ENCODE peak calls at places on chromosome 2, in six cellular contexts. W is Calu3, C is ovary, D is omental fat pad, F is cardiac fibroblast, J is GM10248. S is an unnamed sample.

GRCh38 chr2:10548626-10549025 is 100.5 kb upstream of the ODC1 start:
- DNase-seq in W (no peak), D (no peak), F (peak), J (no peak), C (no peak), S (no peak)

GRCh38 chr2:190137561-190137960 is 75.0 kb upstream of the MSTN start:
- DNase-seq in W (no peak), F (no peak), D (no peak), J (no peak), C (no peak), S (no peak)

GRCh38 chr2:10487144-10488104 is 39.3 kb upstream of the ODC1 start:
- DNase-seq in J (no peak), D (no peak), C (no peak), F (peak), W (peak), S (no peak)

GRCh38 chr2:15715596-15715995 is 123.9 kb downstream of the DDX1 start:
- DNase-seq in C (no peak), D (no peak), W (no peak), F (no peak), J (no peak), S (no peak)

GRCh38 chr2:23019476-23019875 is 365.5 kb upstream of the KLHL29 start:
- DNase-seq in J (no peak), F (no peak), D (no peak), W (no peak), C (no peak), S (no peak)

GRCh38 chr2:54551123-54551756 is 95.1 kb downstream of the SPTBN1 start:
- DNase-seq in D (no peak), C (no peak), J (no peak), F (no peak), W (no peak), S (no peak)

GRCh38 chr2:63544017-63544627 is 44.2 kb downstream of the WDPCP start:
- DNase-seq in C (no peak), W (no peak), D (no peak), J (peak), F (peak), S (no peak)

GRCh38 chr2:66364495-66364992 is 70.4 kb upstream of the MEIS1 start:
- DNase-seq in C (no peak), W (peak), D (no peak), J (no peak), F (peak), S (no peak)

GRCh38 chr2:104523921-104524320 is 330.0 kb upstream of the POU3F3 start:
- DNase-seq in J (no peak), F (no peak), D (no peak), W (no peak), C (no peak), S (no peak)

GRCh38 chr2:132496566-132496965 is 80.0 kb downstream of the GPR39 start:
- DNase-seq in J (no peak), W (no peak), F (no peak), D (no peak), C (no peak), S (no peak)

GRCh38 chr2:129877795-129878775 is 101.4 kb upstream of the RAB6C start:
- DNase-seq in F (no peak), J (peak), D (no peak), C (peak), W (no peak), S (no peak)

GRCh38 chr2:234950730-234951385 is 959 bp upstream of the SH3BP4 start:
- DNase-seq in J (no peak), D (no peak), F (peak), W (no peak), C (peak), S (no peak)

GRCh38 chr2:236172238-236172865 is 4.2 kb upstream of the GBX2 start:
- DNase-seq in J (no peak), C (no peak), F (no peak), W (no peak), D (no peak), S (no peak)

GRCh38 chr2:23905155-23905554 is 21.8 kb downstream of the ATAD2B start:
- DNase-seq in C (no peak), F (peak), J (no peak), W (no peak), D (no peak), S (no peak)

GRCh38 chr2:46996300-46996843 is 80.8 kb upstream of the MCFD2 start:
- DNase-seq in C (no peak), J (no peak), W (no peak), D (no peak), F (no peak), S (no peak)

DNA sequence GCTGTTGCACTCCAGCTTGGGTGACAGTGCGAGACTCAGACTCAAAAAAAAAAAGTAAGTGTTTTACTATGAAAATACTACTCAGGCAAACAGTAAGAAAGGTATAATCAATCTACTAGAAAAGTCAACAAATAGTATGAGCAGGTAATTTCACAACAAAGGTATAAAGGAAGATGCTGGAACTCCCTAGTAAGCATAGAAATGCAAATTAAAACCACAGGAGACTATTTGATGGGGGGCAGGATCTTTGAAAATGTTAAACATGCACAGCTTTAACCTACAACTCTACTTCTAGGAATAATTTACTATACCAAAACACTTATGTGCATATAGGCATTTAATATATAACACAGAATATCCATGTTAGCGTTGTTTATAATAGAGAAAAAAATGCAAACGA is 24.3 kb upstream of the TNFAIP6 start:
- DNase-seq in D (no peak), W (no peak), F (no peak), J (no peak), C (no peak), S (no peak)
- TF ChIP-seq CTCF in D (no peak), W (no peak), F (no peak), J (no peak), C (no peak), S (no peak)

GRCh38 chr2:207206001-207206400 is 40.3 kb upstream of the KLF7 start:
- DNase-seq in J (no peak), W (no peak), D (no peak), F (no peak), C (no peak), S (no peak)
- TF ChIP-seq CTCF in J (no peak), W (no peak), D (no peak), F (no peak), C (no peak), S (no peak)

GRCh38 chr2:239106314-239106908 is 258.5 kb downstream of the TWIST2 start:
- DNase-seq in J (peak), D (no peak), F (peak), C (no peak), W (peak), S (peak)
- TF ChIP-seq CTCF in J (peak), D (no peak), F (peak), C (no peak), W (peak), S (peak)

GRCh38 chr2:12558519-12558918 is 158.2 kb upstream of the TRIB2 start:
- DNase-seq in J (no peak), C (no peak), D (no peak), F (no peak), W (no peak), S (no peak)
- TF ChIP-seq CTCF in J (no peak), C (no peak), D (no peak), F (no peak), W (no peak), S (no peak)

GRCh38 chr2:112685167-112685884 is 35.5 kb upstream of the NT5DC4 start:
- DNase-seq in F (no peak), J (no peak), D (no peak), W (no peak), C (no peak), S (no peak)
- TF ChIP-seq CTCF in F (peak), J (no peak), D (no peak), W (no peak), C (no peak), S (peak)

GRCh38 chr2:160022162-160022561 is 40.3 kb downstream of the PLA2R1 start:
- DNase-seq in D (no peak), C (no peak), W (no peak), J (no peak), F (peak), S (no peak)
- TF ChIP-seq CTCF in D (no peak), C (no peak), W (no peak), J (no peak), F (peak), S (no peak)

GRCh38 chr2:238274152-238274865 is 14.1 kb downstream of the PER2 start:
- DNase-seq in C (no peak), W (no peak), J (no peak), F (no peak), D (no peak), S (no peak)

GRCh38 chr2:238280083-238280816 is 8.2 kb downstream of the PER2 start:
- DNase-seq in F (no peak), D (no peak), C (no peak), W (no peak), J (no peak), S (no peak)

GRCh38 chr2:238278626-238279323 is 9.6 kb downstream of the PER2 start:
- DNase-seq in C (no peak), J (no peak), D (no peak), F (no peak), W (no peak), S (no peak)

GRCh38 chr2:238279324-238279682 is 9.1 kb downstream of the PER2 start:
- DNase-seq in C (no peak), W (no peak), J (no peak), F (no peak), D (no peak), S (no peak)

GRCh38 chr2:238277695-238278094 is 10.7 kb downstream of the PER2 start:
- DNase-seq in D (no peak), W (no peak), C (no peak), F (no peak), J (no peak), S (no peak)
- TF ChIP-seq CTCF in D (no peak), W (peak), C (no peak), F (no peak), J (no peak), S (no peak)

GRCh38 chr2:38446972-38447561 is 70.0 kb upstream of the ATL2 start:
- DNase-seq in W (no peak), D (no peak), C (no peak), J (no peak), F (no peak), S (no peak)

GRCh38 chr2:38448692-38449405 is 71.8 kb upstream of the ATL2 start:
- DNase-seq in W (no peak), F (no peak), J (no peak), C (no peak), D (no peak), S (no peak)

GRCh38 chr2:38443021-38443541 is 66.0 kb upstream of the ATL2 start:
- DNase-seq in F (no peak), J (no peak), C (no peak), D (no peak), W (peak), S (no peak)

GRCh38 chr2:38444247-38444646 is 67.2 kb upstream of the ATL2 start:
- DNase-seq in F (no peak), D (no peak), C (no peak), W (no peak), J (no peak), S (no peak)

DNA sequence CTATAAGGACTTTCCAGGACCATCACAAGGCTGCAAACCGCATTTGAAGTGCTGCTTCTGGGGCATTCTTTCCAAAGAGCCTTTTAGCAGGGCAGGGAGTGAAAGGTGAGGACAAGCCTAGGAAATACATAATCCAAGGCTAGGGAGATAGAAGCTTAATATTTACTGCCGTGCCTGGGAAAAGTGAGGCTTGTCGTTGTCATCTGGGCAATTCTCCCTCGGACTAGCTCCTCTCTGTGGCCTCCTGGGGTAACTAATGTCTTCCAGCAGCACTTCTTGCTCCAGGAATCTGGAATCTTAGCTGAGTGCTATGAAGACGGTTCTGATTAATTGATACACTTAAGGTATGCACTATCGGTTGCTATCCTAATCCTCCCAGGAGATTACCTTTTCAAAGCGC is 69.3 kb upstream of the ATL2 start:
- DNase-seq in D (no peak), C (no peak), W (no peak), J (no peak), F (no peak), S (no peak)
- TF ChIP-seq CTCF in D (no peak), C (no peak), W (no peak), J (no peak), F (peak), S (no peak)

DNA sequence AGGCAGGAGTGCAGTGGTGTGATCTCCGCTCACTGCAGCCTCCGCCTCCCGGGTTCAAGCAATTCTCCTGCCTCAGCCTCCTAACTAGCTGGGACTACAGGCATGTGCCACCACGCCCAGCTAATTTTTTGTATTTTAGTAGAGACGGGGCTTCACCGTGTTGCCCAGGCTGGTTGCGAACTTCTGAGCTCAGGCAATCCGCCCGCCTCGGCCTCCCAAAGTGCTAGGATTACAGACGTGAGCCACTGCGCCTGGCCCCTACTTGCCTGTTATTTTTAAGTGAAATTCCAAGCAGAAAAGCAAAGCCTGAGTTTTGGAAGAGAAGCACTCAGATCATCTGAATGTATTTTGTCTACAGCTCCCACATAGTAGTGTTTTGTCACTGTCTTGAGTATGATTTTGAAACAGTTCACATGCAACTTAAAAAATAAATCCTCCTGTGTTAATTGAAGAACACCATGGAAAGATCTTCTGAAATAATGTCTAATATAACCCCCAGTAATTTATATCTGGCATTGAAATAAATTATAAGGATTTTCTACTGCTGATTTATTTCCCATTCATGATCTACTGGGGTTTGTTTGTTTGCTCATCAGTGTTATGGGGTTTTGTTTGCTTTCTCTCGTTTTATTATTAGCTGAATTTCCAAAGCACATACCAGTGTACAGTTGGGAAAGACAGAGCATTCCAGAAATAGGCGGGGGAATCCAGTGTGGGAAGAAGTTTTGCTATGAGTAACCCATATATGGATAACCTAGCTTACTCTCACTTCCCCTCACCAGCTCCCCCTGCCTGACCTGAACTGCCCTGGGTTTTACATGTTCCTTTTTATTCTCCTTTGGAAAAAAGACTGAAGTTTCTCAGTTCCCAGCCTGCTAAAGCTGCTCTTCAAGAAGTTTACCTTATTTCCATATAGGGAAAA is 80.1 kb upstream of the MAP3K20 start:
- DNase-seq in D (no peak), J (no peak), C (peak), W (peak), F (peak), S (no peak)
- TF ChIP-seq CTCF in D (no peak), J (no peak), C (no peak), W (no peak), F (peak), S (no peak)

DNA sequence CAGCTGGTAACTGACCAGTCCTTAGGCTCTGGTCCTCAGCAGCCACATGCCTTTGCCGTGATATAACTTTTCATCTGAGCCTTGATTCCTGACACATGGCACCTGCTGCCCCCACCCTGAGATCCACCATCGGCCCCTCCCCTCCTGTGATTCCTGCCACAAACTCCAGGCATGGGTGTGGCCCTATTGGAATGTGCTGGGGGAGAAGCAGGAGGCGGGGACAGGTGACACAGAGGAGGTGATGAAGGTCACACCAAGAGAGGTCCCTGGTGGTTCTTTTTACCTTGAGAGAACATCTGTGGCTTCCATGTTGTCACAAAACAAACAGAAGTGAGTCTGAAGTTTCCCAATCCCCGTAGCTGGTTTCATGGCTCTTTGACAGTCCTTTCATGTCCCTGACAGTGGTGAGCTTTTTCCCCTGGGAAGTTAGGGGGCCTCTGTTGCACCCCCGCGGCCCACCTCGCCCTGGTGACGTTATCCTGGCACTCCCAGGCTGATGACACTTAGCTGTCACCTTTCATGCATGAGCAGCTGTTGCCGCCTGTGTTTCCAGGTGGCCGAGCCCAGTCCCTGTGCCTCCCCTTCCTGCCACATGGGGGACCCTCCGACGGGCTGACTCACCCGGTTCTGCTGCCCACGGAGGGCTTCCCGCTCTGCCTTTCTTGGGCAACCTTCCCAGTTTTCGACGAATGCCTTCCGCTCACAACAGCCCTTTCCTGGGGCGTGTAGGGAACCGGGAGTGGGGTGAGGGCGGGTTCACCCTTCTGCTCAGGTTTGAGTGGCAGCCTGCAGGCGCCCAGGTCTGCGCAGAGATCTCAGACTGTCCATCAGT is 66.3 kb upstream of the GLI2 start:
- DNase-seq in D (no peak), C (no peak), J (no peak), W (peak), F (peak), S (no peak)
- TF ChIP-seq CTCF in D (no peak), C (no peak), J (no peak), W (peak), F (no peak), S (peak)